ENCODE peak calls at places on chromosomes 4 and X, in eight cellular contexts. M, A, W, N, S, F, V and I are unnamed samples.
A peak's percentile ranks its signal among the peaks of the same experiment; 100 is the strongest.

GRCh38 chr4:158710814-158711213 is 12.4 kb downstream of the PPID start:
- DNase-seq in M (no peak), A (peak; percentile 19), W (no peak), N (no peak), S (no peak), F (no peak), V (no peak), I (no peak)

GRCh38 chrX:112841114-112841819 is 636 bp upstream of the AMOT start:
- DNase-seq in M (peak; percentile 86), A (peak; percentile 74), W (peak; percentile 68), N (peak; percentile 96), S (peak; percentile 86), F (peak; percentile 86), V (peak; percentile 81), I (peak; percentile 98)

GRCh38 chr4:6627832-6628231 is 12.7 kb upstream of the MRFAP1 start:
- DNase-seq in M (no peak), A (no peak), W (no peak), N (no peak), S (no peak), F (no peak), V (no peak), I (no peak)

GRCh38 chr4:8912089-8912455 is 40.4 kb upstream of the HMX1 start:
- DNase-seq in M (no peak), A (no peak), W (no peak), N (no peak), S (no peak), F (no peak), V (no peak), I (peak; percentile 2)

GRCh38 chrX:15854080-15854655 is 445 bp downstream of the AP1S2 start:
- DNase-seq in M (peak; percentile 85), A (peak; percentile 22), W (no peak), N (peak; percentile 93), S (peak; percentile 54), F (peak; percentile 55), V (peak; percentile 35), I (peak; percentile 79)

GRCh38 chr4:8221476-8221875 is 22.4 kb downstream of the SH3TC1 start:
- DNase-seq in M (peak; percentile 80), A (no peak), W (no peak), N (no peak), S (no peak), F (no peak), V (no peak), I (no peak)

GRCh38 chrX:22323541-22323940 is 50.8 kb downstream of the CBLL2 start:
- DNase-seq in M (no peak), A (peak; percentile 79), W (no peak), N (no peak), S (no peak), F (no peak), V (no peak), I (no peak)

GRCh38 chr4:123671633-123672404 is 275.2 kb downstream of the SPRY1 start:
- DNase-seq in M (no peak), A (no peak), W (no peak), N (no peak), S (no peak), F (no peak), V (peak; percentile 82), I (no peak)

GRCh38 chr4:70365479-70365878 is 4.9 kb downstream of the SMR3A start:
- DNase-seq in M (no peak), A (peak; percentile 13), W (no peak), N (no peak), S (no peak), F (no peak), V (no peak), I (peak; percentile 6)

GRCh38 chrX:156004740-156005139 is 7.2 kb downstream of the IL9R start:
- DNase-seq in M (no peak), A (no peak), W (no peak), N (no peak), S (no peak), F (no peak), V (no peak), I (no peak)

GRCh38 chr4:5460106-5460801 is 248.1 kb downstream of the EVC2 start:
- DNase-seq in M (peak; percentile 60), A (peak; percentile 32), W (peak; percentile 4), N (peak; percentile 63), S (peak; percentile 71), F (peak; percentile 8), V (peak; percentile 23), I (peak; percentile 43)

GRCh38 chr4:1826531-1827350 is 29.2 kb downstream of the LETM1 start:
- DNase-seq in M (peak; percentile 43), A (no peak), W (no peak), N (peak; percentile 12), S (no peak), F (no peak), V (no peak), I (no peak)

GRCh38 chr4:128825226-128825625 is 15.7 kb downstream of the JADE1 start:
- DNase-seq in M (no peak), A (peak; percentile 72), W (peak; percentile 38), N (no peak), S (peak; percentile 44), F (no peak), V (no peak), I (peak; percentile 77)

GRCh38 chr4:93312299-93312698 is 516.3 kb upstream of the ATOH1 start:
- DNase-seq in M (no peak), A (no peak), W (no peak), N (no peak), S (no peak), F (no peak), V (no peak), I (no peak)

GRCh38 chr4:93319011-93319410 is 509.5 kb upstream of the ATOH1 start:
- DNase-seq in M (no peak), A (peak; percentile 27), W (no peak), N (no peak), S (no peak), F (no peak), V (no peak), I (no peak)

GRCh38 chr4:93317046-93317445 is 511.5 kb upstream of the ATOH1 start:
- DNase-seq in M (no peak), A (no peak), W (no peak), N (no peak), S (no peak), F (no peak), V (no peak), I (no peak)

GRCh38 chr4:93317571-93317970 is 511.0 kb upstream of the ATOH1 start:
- DNase-seq in M (no peak), A (peak; percentile 70), W (no peak), N (no peak), S (no peak), F (no peak), V (no peak), I (no peak)

DNA sequence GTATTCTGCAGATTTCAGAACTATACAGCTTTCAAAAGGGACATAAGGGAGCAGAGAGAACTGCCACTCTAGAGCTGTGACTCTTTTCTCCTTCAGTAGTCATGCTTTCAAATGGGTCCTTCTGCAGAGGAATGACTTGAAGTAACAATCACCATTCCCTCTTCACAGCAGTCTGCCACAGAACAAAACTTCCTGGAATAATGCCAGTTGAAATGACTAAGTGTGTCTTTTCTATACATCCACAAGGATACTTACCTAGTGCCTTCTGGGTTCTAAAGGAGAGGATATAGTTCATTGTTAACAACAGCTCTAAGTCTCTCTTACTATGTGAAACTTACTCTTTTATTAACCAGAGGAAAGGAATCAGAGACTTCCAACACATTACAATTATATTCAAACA is 515.3 kb upstream of the ATOH1 start:
- DNase-seq in M (no peak), A (peak; percentile 58), W (no peak), N (peak; percentile 16), S (no peak), F (no peak), V (no peak), I (no peak)
- TF ChIP-seq EZH2phosphoT487 in M (no peak), A (no peak), W (no peak), N (no peak), S (no peak), F (no peak), V (no peak), I (no peak)

DNA sequence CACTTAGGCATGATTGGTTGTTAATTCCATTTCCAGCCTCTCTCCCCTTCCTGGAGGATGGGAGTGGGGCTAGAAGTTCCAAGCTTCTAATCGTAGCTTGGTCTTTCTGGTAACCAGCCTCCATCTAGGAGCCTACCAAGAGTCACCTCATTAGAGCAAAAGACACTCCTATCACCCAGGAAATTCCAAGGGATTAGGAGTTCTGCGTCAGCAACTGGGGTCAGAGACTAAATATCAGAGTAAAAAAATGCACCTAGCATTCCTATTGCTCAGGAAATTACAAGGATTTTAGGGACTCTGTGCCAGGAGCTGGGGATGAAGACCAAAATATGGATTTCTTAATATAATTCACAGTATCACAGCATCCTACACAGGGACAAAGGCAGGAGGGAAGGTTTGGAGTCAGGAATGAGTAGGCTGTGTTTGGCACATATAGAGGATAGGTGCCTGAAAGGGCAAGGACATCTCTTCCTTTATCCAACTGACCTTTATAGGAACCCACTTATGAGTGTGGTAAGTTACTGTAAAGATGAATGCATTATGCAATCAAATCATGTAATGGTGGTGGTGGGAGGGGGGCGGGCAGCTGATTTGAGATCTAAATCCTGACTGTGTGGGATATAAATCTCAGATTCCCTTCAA is 30.5 kb upstream of the LIMCH1 start:
- DNase-seq in M (no peak), A (peak; percentile 18), W (no peak), N (no peak), S (no peak), F (no peak), V (no peak), I (no peak)
- TF ChIP-seq CTCF in M (no peak), A (no peak), W (no peak), N (no peak), S (no peak), F (no peak), V (no peak), I (no peak)

DNA sequence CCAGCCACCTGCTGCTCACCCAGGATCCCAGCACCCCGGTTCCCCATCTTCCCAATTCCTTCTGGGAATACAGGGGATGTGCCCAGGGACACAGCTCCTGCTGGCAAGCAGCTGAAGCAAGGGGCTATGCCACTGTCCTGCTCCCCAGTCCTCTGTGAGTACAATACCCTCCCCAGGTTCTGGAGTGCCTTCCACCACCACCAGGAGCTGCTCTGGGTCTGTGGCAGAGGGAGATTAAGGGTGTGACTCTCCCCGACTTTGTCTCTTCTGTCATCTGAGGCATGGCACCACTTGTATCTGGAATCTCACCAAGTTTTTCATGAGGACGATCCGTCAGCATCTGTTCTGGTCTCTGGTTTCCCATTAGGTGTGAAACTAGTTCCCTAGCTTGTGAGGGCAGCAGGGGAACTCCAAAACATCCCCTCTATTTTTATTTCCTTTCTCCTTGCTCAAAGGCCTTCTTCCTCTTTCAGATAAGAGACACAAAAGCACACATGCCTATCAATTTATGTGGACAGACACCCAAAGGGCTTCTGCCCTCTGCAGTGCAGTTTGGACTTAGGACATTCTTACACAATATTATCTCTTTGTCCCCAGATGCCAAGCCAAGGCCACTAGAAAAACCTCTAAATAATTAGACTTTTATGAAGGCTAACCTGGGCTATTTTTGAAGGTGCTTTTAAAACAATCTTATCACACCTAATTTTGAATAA is 26.8 kb downstream of the MGST2 start:
- DNase-seq in M (peak; percentile 59), A (no peak), W (no peak), N (peak; percentile 24), S (peak; percentile 29), F (no peak), V (no peak), I (peak; percentile 30)
- H3K27ac ChIP-seq in M (peak overlapping the region; percentile 22), A (no peak overlapping the region), W (no peak overlapping the region), N (no peak overlapping the region), S (no peak overlapping the region), F (no peak overlapping the region), V (no peak overlapping the region), I (peak overlapping the region; percentile 78)

DNA sequence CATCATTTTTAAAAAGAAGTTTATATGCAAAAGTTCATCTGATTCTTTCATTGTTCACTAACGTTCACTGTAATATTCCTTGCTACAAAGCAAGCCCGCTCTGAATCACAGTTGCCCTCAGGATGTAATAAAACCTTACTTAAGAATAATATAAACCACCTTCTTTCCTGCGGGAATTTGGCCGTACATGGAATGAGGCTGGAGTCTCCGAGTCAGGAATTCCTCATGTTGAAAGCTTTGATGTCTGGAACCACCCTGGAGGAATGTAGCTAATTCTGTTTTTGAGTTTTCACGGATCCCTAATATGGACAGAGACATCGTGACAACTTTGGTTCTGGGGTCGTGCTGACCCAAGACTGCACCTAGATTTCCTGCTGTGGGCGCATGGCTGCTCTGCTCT is 58.5 kb downstream of the CRLF2 start:
- DNase-seq in M (no peak), A (peak; percentile 37), W (no peak), N (no peak), S (no peak), F (no peak), V (no peak), I (no peak)
- TF ChIP-seq EZH2phosphoT487 in M (no peak), A (no peak), W (no peak), N (no peak), S (no peak), F (no peak), V (no peak), I (no peak)